ENCODE peak calls at places on chromosomes 13 and 19, in nine cellular contexts. R is left ventricle myocardium inferior; J is heart right ventricle; E is iPS DF 6.9; I is aorta; V is cardiac muscle cell; G is CD4-positive, CD25-positive, alpha-beta regulatory T cell; X is right lobe of liver; H is prostate gland. F is an unnamed sample. For H3K4me1 and H3K9me3, the result is how much of the 10 kb centered on the place peaks cover.

GRCh38 chr13:99417151-99417820 is 84.0 kb upstream of the TM9SF2 start:
- DNase-seq in R (no peak), J (no peak), E (no peak), I (peak), V (no peak), G (no peak), X (peak), H (no peak), F (peak)

GRCh38 chr13:43830481-43830873 is 43.7 kb upstream of the ENOX1 start:
- DNase-seq in R (no peak), J (no peak), E (no peak), I (no peak), V (peak), G (no peak), X (no peak), H (no peak), F (no peak)

GRCh38 chr19:2494084-2494446 is 18.1 kb downstream of the GADD45B start:
- DNase-seq in R (no peak), J (no peak), E (no peak), I (no peak), V (peak), G (no peak), X (no peak), H (no peak), F (no peak)

GRCh38 chr19:45059258-45059965 is 16.9 kb downstream of the ZNF296 start:
- DNase-seq in R (peak), J (peak), E (no peak), I (peak), V (peak), G (peak), X (peak), H (peak), F (peak)

GRCh38 chr13:73748404-73748803 is 385.8 kb downstream of the KLF12 start:
- DNase-seq in R (no peak), J (no peak), E (no peak), I (no peak), V (no peak), G (no peak), X (no peak), H (no peak), F (no peak)

GRCh38 chr13:105436946-105437345 is 1098.5 kb downstream of the EFNB2 start:
- DNase-seq in R (no peak), J (no peak), E (no peak), I (no peak), V (peak), G (no peak), X (no peak), H (no peak), F (no peak)

GRCh38 chr13:24280722-24281121 is 28.7 kb upstream of the C1QTNF9 start:
- DNase-seq in R (no peak), J (no peak), E (no peak), I (no peak), V (no peak), G (no peak), X (no peak), H (no peak), F (peak)

GRCh38 chr13:29819157-29819556 is 31.3 kb downstream of the UBL3 start:
- DNase-seq in R (no peak), J (no peak), E (no peak), I (no peak), V (no peak), G (no peak), X (no peak), H (no peak), F (no peak)

GRCh38 chr19:49091391-49092038 is 6.3 kb downstream of the SNRNP70 start:
- DNase-seq in R (no peak), J (no peak), E (no peak), I (no peak), V (no peak), G (no peak), X (no peak), H (no peak), F (no peak)

GRCh38 chr19:19615086-19615485 is 3.4 kb downstream of the PBX4 start:
- DNase-seq in R (no peak), J (no peak), E (no peak), I (no peak), V (no peak), G (no peak), X (no peak), H (no peak), F (no peak)

GRCh38 chr13:80630685-80631121 is 289.8 kb upstream of the SPRY2 start:
- DNase-seq in R (no peak), J (peak), E (no peak), I (no peak), V (peak), G (no peak), X (no peak), H (no peak), F (no peak)

GRCh38 chr19:49396738-49397505 is 8.9 kb downstream of the KASH5 start:
- DNase-seq in R (no peak), J (no peak), E (no peak), I (no peak), V (no peak), G (no peak), X (no peak), H (no peak), F (no peak)

GRCh38 chr13:59409211-59409610 is 754.5 kb downstream of the DIAPH3 start:
- DNase-seq in R (peak), J (peak), E (no peak), I (no peak), V (peak), G (no peak), X (no peak), H (no peak), F (peak)

GRCh38 chr19:46493236-46494114 is 2.2 kb downstream of the PNMA8B start:
- DNase-seq in R (peak), J (no peak), E (no peak), I (peak), V (peak), G (peak), X (no peak), H (no peak), F (no peak)

GRCh38 chr19:14482112-14482941 is 7.2 kb upstream of the PTGER1 start:
- DNase-seq in R (no peak), J (no peak), E (no peak), I (no peak), V (no peak), G (no peak), X (no peak), H (no peak), F (no peak)

GRCh38 chr19:52335768-52336116 is 301 bp upstream of the ZNF610 start:
- DNase-seq in R (no peak), J (no peak), E (no peak), I (no peak), V (no peak), G (no peak), X (no peak), H (no peak), F (no peak)

GRCh38 chr13:27861165-27861564 is 58.6 kb upstream of the PDX1 start:
- DNase-seq in R (no peak), J (no peak), E (no peak), I (no peak), V (no peak), G (no peak), X (no peak), H (no peak), F (no peak)

GRCh38 chr13:89923731-89924130 is 1423.8 kb upstream of the MIR17HG start:
- DNase-seq in R (no peak), J (no peak), E (no peak), I (no peak), V (peak), G (no peak), X (no peak), H (no peak), F (no peak)

GRCh38 chr19:38952395-38953165 is 21.8 kb downstream of the MRPS12 start:
- DNase-seq in R (no peak), J (no peak), E (no peak), I (no peak), V (peak), G (peak), X (no peak), H (no peak), F (peak)

GRCh38 chr13:51370116-51370515 is 30.6 kb downstream of the SERPINE3 start:
- DNase-seq in R (no peak), J (no peak), E (no peak), I (no peak), V (peak), G (no peak), X (no peak), H (no peak), F (no peak)

GRCh38 chr13:111599791-111600190 is 279.3 kb downstream of the TEX29 start:
- DNase-seq in R (no peak), J (no peak), E (no peak), I (no peak), V (no peak), G (no peak), X (no peak), H (no peak), F (no peak)

GRCh38 chr19:1853295-1854031 is 5.2 kb upstream of the REXO1 start:
- DNase-seq in R (peak), J (peak), E (no peak), I (peak), V (peak), G (peak), X (peak), H (peak), F (peak)

GRCh38 chr19:13717194-13717643 is 47.1 kb upstream of the MRI1 start:
- DNase-seq in R (no peak), J (no peak), E (no peak), I (no peak), V (no peak), G (no peak), X (no peak), H (no peak), F (no peak)

GRCh38 chr19:35845215-35846037 is 6.9 kb downstream of the NPHS1 start:
- DNase-seq in R (no peak), J (no peak), E (no peak), I (no peak), V (no peak), G (no peak), X (peak), H (no peak), F (no peak)

GRCh38 chr13:98216135-98216565 is 39.1 kb upstream of the RNF113B start:
- DNase-seq in R (peak), J (peak), E (no peak), I (peak), V (peak), G (no peak), X (no peak), H (no peak), F (peak)

GRCh38 chr19:18433735-18434398 is 4.1 kb downstream of the ISYNA1 start:
- DNase-seq in R (no peak), J (no peak), E (no peak), I (no peak), V (peak), G (no peak), X (no peak), H (no peak), F (no peak)
- H3K4me1 ChIP-seq in R (half or more), J (under half), E (under half), I (under half), V (under half), G (under half), X (under half), H (under half), F (half or more)

DNA sequence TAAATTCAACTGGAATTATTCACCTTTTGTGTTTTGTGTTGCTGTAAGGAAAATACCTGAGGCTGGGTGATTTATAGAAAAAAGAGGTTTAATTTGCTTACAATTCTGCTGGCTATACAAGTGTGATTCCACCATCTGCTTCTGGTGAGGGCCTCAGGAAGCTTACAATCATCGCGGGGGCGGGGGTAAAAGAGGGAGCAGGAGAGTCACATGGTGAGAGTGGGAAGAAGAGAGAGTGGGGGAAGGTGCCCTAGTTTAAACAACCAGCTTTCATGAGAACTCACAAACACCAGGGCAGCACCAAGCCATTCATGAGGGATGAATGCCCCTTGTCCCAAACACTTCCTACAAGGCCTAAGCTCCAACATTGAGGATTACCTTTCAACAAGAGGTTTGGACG is 760.7 kb upstream of the PCDH9 start:
- DNase-seq in R (no peak), J (no peak), E (no peak), I (no peak), V (no peak), G (no peak), X (no peak), H (no peak), F (no peak)
- H3K9me3 ChIP-seq in R (under half), J (under half), E (under half), I (under half), V (under half), G (under half), X (under half), H (under half), F (under half)

GRCh38 chr13:36174923-36175322 is 39.4 kb downstream of the SOHLH2 start:
- DNase-seq in R (no peak), J (no peak), E (no peak), I (no peak), V (no peak), G (no peak), X (no peak), H (no peak), F (no peak)

GRCh38 chr13:36175621-36176020 is 38.7 kb downstream of the SOHLH2 start:
- DNase-seq in R (no peak), J (no peak), E (no peak), I (no peak), V (no peak), G (no peak), X (no peak), H (no peak), F (no peak)

GRCh38 chr13:36173923-36174322 is 40.4 kb downstream of the SOHLH2 start:
- DNase-seq in R (no peak), J (no peak), E (no peak), I (no peak), V (no peak), G (no peak), X (no peak), H (no peak), F (no peak)
- H3K4me1 ChIP-seq in R (under half), J (under half), E (under half), I (under half), V (under half), G (under half), X (under half), H (under half), F (under half)

GRCh38 chr13:96011291-96011875 is 41.8 kb downstream of the UGGT2 start:
- DNase-seq in R (no peak), J (no peak), E (no peak), I (no peak), V (peak), G (no peak), X (no peak), H (no peak), F (no peak)
- H3K9me3 ChIP-seq in R (under half), J (under half), E (under half), I (under half), V (under half), G (under half), X (under half), H (under half), F (under half)